ENCODE peak calls at places on chromosomes 3 and 15, in four cellular contexts. One of them, this sample, is unnamed.

GRCh38 chr15:78264304-78265136 is at the start of gene DNAJA4:
- DNase-seq in neural progenitor cell: peak; percentile 17
- DNase-seq in GM23338: peak; percentile 76
- DNase-seq in HCT116: no peak
- DNase-seq in this sample: no peak

GRCh38 chr3:126315083-126315658 is 42.0 kb downstream of the KLF15 start:
- DNase-seq in HCT116: no peak
- DNase-seq in GM23338: no peak
- DNase-seq in neural progenitor cell: no peak
- DNase-seq in this sample: no peak

GRCh38 chr3:46918634-46919033 is 41.1 kb downstream of the PTH1R start:
- DNase-seq in GM23338: no peak
- DNase-seq in neural progenitor cell: no peak
- DNase-seq in HCT116: no peak
- DNase-seq in this sample: no peak

GRCh38 chr3:141828487-141829284 is 47.8 kb upstream of the ATP1B3 start:
- DNase-seq in HCT116: no peak
- DNase-seq in GM23338: no peak
- DNase-seq in neural progenitor cell: peak; percentile 27
- DNase-seq in this sample: no peak

GRCh38 chr3:152192050-152192449 is 76.7 kb upstream of the MBNL1 start:
- DNase-seq in GM23338: no peak
- DNase-seq in neural progenitor cell: no peak
- DNase-seq in HCT116: no peak
- DNase-seq in this sample: no peak

GRCh38 chr15:58165661-58166060 is 27.5 kb downstream of the AQP9 start:
- DNase-seq in HCT116: no peak
- DNase-seq in neural progenitor cell: no peak
- DNase-seq in GM23338: no peak
- DNase-seq in this sample: no peak

GRCh38 chr15:88727439-88727838 is 75.8 kb upstream of the ACAN start:
- DNase-seq in GM23338: no peak
- DNase-seq in HCT116: no peak
- DNase-seq in neural progenitor cell: no peak
- DNase-seq in this sample: no peak

GRCh38 chr15:64865998-64866520 is 24.3 kb downstream of the PLEKHO2 start:
- DNase-seq in HCT116: no peak
- DNase-seq in GM23338: peak; percentile 82
- DNase-seq in neural progenitor cell: peak; percentile 46
- DNase-seq in this sample: no peak

GRCh38 chr15:71448688-71449114 is 333.4 kb downstream of the THSD4 start:
- DNase-seq in neural progenitor cell: peak; percentile 71
- DNase-seq in GM23338: peak; percentile 79
- DNase-seq in HCT116: peak; percentile 56
- DNase-seq in this sample: peak; percentile 45

GRCh38 chr3:118782755-118783202 is 251.9 kb downstream of the IGSF11 start:
- DNase-seq in HCT116: peak; percentile 34
- DNase-seq in GM23338: no peak
- DNase-seq in neural progenitor cell: no peak
- DNase-seq in this sample: no peak

GRCh38 chr3:196661400-196661799 is 21.9 kb downstream of the NRROS start:
- DNase-seq in neural progenitor cell: no peak
- DNase-seq in GM23338: no peak
- DNase-seq in HCT116: no peak
- DNase-seq in this sample: no peak

GRCh38 chr15:47691896-47692295 is 25.4 kb upstream of the SEMA6D start:
- DNase-seq in neural progenitor cell: no peak
- DNase-seq in HCT116: no peak
- DNase-seq in GM23338: no peak
- DNase-seq in this sample: no peak

GRCh38 chr15:49038382-49038781 is 7.9 kb downstream of the SECISBP2L start:
- DNase-seq in HCT116: no peak
- DNase-seq in GM23338: no peak
- DNase-seq in neural progenitor cell: no peak
- DNase-seq in this sample: no peak

GRCh38 chr15:68271854-68272471 is 5.6 kb upstream of the FEM1B start:
- DNase-seq in neural progenitor cell: peak; percentile 31
- DNase-seq in HCT116: peak; percentile 80
- DNase-seq in GM23338: peak; percentile 30
- DNase-seq in this sample: no peak

GRCh38 chr3:143348486-143349327 is 229.1 kb downstream of the CHST2 start:
- DNase-seq in neural progenitor cell: peak; percentile 13
- DNase-seq in HCT116: no peak
- DNase-seq in GM23338: no peak
- DNase-seq in this sample: peak; percentile 30

GRCh38 chr15:98518823-98519561 is 129.3 kb upstream of the IGF1R start:
- DNase-seq in GM23338: peak; percentile 94
- DNase-seq in HCT116: peak; percentile 54
- DNase-seq in neural progenitor cell: peak; percentile 90
- DNase-seq in this sample: peak; percentile 73

GRCh38 chr3:136042608-136043221 is 77.2 kb downstream of the PPP2R3A start:
- DNase-seq in HCT116: peak; percentile 37
- DNase-seq in GM23338: peak; percentile 86
- DNase-seq in neural progenitor cell: peak; percentile 63
- DNase-seq in this sample: peak; percentile 57

GRCh38 chr15:100879046-100879445 is 585 bp upstream of the ALDH1A3 start:
- DNase-seq in neural progenitor cell: peak; percentile 65
- DNase-seq in HCT116: no peak
- DNase-seq in GM23338: peak; percentile 55
- DNase-seq in this sample: no peak

GRCh38 chr3:45647148-45647619 is 42.0 kb upstream of the SACM1L start:
- DNase-seq in HCT116: no peak
- DNase-seq in neural progenitor cell: no peak
- DNase-seq in GM23338: no peak
- DNase-seq in this sample: no peak

GRCh38 chr3:69774029-69774428 is 34.8 kb downstream of the MITF start:
- DNase-seq in HCT116: no peak
- DNase-seq in GM23338: no peak
- DNase-seq in neural progenitor cell: no peak
- DNase-seq in this sample: no peak

GRCh38 chr3:108393128-108393900 is 97.0 kb downstream of the HHLA2 start:
- DNase-seq in HCT116: no peak
- DNase-seq in GM23338: no peak
- DNase-seq in neural progenitor cell: no peak
- DNase-seq in this sample: no peak

GRCh38 chr15:80445300-80446041 is 41.3 kb downstream of the ARNT2 start:
- DNase-seq in GM23338: no peak
- DNase-seq in HCT116: no peak
- DNase-seq in neural progenitor cell: no peak
- DNase-seq in this sample: no peak

GRCh38 chr15:90959894-90960293 is 5.2 kb downstream of the RCCD1 start:
- DNase-seq in neural progenitor cell: no peak
- DNase-seq in GM23338: no peak
- DNase-seq in HCT116: no peak
- DNase-seq in this sample: no peak

GRCh38 chr15:74010929-74011540 is 16.5 kb downstream of the PML start:
- DNase-seq in neural progenitor cell: no peak
- DNase-seq in HCT116: no peak
- DNase-seq in GM23338: no peak
- DNase-seq in this sample: no peak

GRCh38 chr15:74006774-74007639 is 12.5 kb downstream of the PML start:
- DNase-seq in neural progenitor cell: no peak
- DNase-seq in HCT116: no peak
- DNase-seq in GM23338: no peak
- DNase-seq in this sample: no peak

GRCh38 chr15:74011610-74012009 is 17.1 kb downstream of the PML start:
- DNase-seq in neural progenitor cell: no peak
- DNase-seq in HCT116: no peak
- DNase-seq in GM23338: no peak
- DNase-seq in this sample: no peak

GRCh38 chr15:74008901-74009300 is 14.4 kb downstream of the PML start:
- DNase-seq in GM23338: no peak
- DNase-seq in HCT116: no peak
- DNase-seq in neural progenitor cell: no peak
- DNase-seq in this sample: no peak

DNA sequence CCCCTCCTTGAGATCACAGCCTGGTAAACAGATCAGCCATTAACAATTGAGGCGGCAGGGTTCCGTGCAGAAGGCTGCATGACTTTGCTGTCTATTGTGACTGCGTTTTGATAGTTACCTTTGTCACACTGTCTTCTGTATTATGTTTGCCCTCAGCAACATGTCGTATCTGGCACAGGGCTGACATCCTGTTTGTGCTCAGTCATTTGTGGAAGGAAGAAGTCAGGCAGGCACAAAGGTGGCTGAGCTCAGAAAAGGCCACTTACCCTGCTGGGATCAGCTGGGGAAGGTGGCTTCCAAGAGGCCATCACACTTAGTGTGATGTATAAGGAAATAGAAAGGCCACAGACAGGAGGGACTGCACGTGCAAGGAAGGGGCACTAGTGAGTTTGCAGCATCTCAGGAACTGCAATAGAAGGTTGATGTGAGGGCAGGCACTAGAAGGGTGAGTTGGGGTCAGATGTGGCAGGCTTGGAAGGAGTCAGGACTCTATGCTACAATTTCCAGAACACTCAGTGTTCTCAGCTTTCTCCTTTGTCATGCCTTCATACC is 13.4 kb downstream of the PML start:
- DNase-seq in neural progenitor cell: no peak
- DNase-seq in GM23338: no peak
- DNase-seq in HCT116: no peak
- DNase-seq in this sample: no peak
- H3K27ac ChIP-seq in neural progenitor cell: no peak overlapping the region
- H3K27ac ChIP-seq in GM23338: no peak overlapping the region
- H3K27ac ChIP-seq in HCT116: no peak overlapping the region
- H3K27ac ChIP-seq in this sample: no peak overlapping the region

GRCh38 chr3:5442106-5442785 is 254.7 kb downstream of the EDEM1 start:
- DNase-seq in GM23338: no peak
- DNase-seq in HCT116: no peak
- DNase-seq in neural progenitor cell: no peak
- DNase-seq in this sample: no peak
- TF ChIP-seq EZH2phosphoT487 in GM23338: no peak
- TF ChIP-seq EZH2phosphoT487 in HCT116: no peak
- TF ChIP-seq EZH2phosphoT487 in neural progenitor cell: no peak
- TF ChIP-seq EZH2phosphoT487 in this sample: no peak

GRCh38 chr3:187207624-187208023 is 10.3 kb downstream of the RTP1 start:
- DNase-seq in GM23338: no peak
- DNase-seq in neural progenitor cell: no peak
- DNase-seq in HCT116: no peak
- DNase-seq in this sample: no peak
- H3K27ac ChIP-seq in GM23338: no peak overlapping the region
- H3K27ac ChIP-seq in neural progenitor cell: no peak overlapping the region
- H3K27ac ChIP-seq in HCT116: no peak overlapping the region
- H3K27ac ChIP-seq in this sample: no peak overlapping the region

GRCh38 chr15:44763187-44763586 is 26.9 kb downstream of the TRIM69 start:
- DNase-seq in neural progenitor cell: no peak
- DNase-seq in GM23338: no peak
- DNase-seq in HCT116: no peak
- DNase-seq in this sample: no peak
- TF ChIP-seq EZH2phosphoT487 in neural progenitor cell: no peak
- TF ChIP-seq EZH2phosphoT487 in GM23338: no peak
- TF ChIP-seq EZH2phosphoT487 in HCT116: no peak
- TF ChIP-seq EZH2phosphoT487 in this sample: no peak

DNA sequence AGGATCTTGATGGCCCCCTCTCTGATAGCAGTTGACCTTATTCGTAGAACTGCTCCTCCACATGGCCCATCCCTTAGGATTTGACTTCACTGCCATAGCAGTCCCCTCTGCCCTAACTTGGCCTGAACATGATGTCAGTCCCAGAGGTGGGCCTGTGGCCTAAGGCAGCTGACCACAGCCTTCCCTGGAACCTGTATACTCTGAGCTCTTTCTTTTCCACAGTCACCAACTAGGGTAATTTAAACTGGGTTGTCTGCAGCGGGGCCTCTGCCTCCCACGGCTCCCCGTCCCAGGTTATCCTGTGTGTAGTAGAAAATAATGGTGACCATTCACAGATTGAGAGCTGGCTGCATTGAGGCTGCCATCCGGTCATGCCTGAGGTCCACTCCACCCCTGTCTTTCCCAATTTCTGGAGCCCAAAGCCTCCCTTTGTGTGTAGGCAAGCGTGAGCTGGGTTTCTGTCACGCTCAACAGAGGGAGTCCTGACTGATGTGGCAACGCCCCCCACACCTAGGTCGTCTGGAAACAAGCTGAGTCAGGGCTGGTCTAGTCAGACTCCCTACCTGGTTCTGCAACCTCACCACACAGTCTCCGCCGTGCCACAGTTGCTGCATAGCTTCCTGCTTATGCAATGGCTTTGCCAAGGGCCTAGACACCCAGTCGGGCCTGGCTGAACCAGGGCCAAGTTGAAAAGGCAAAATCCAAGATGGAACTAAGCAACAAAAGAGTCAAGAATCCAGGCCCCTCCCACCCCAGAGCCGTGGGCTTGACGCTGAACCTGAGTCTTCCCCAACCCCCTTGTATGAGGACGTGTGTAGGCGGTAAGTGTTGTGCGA is 284.5 kb downstream of the XXYLT1 start:
- DNase-seq in HCT116: no peak
- DNase-seq in neural progenitor cell: no peak
- DNase-seq in GM23338: no peak
- DNase-seq in this sample: no peak
- H3K27ac ChIP-seq in HCT116: no peak overlapping the region
- H3K27ac ChIP-seq in neural progenitor cell: no peak overlapping the region
- H3K27ac ChIP-seq in GM23338: no peak overlapping the region
- H3K27ac ChIP-seq in this sample: no peak overlapping the region

GRCh38 chr3:178277605-178278004 is 258.6 kb upstream of the KCNMB2 start:
- DNase-seq in GM23338: no peak
- DNase-seq in neural progenitor cell: no peak
- DNase-seq in HCT116: no peak
- DNase-seq in this sample: no peak

GRCh38 chr3:178271740-178272387 is 264.4 kb upstream of the KCNMB2 start:
- DNase-seq in HCT116: no peak
- DNase-seq in GM23338: no peak
- DNase-seq in neural progenitor cell: no peak
- DNase-seq in this sample: no peak

GRCh38 chr3:178274711-178275110 is 261.5 kb upstream of the KCNMB2 start:
- DNase-seq in HCT116: no peak
- DNase-seq in neural progenitor cell: no peak
- DNase-seq in GM23338: no peak
- DNase-seq in this sample: no peak

GRCh38 chr3:178275311-178275710 is 260.9 kb upstream of the KCNMB2 start:
- DNase-seq in HCT116: no peak
- DNase-seq in GM23338: no peak
- DNase-seq in neural progenitor cell: no peak
- DNase-seq in this sample: no peak

GRCh38 chr3:178275793-178276192 is 260.4 kb upstream of the KCNMB2 start:
- DNase-seq in HCT116: no peak
- DNase-seq in GM23338: no peak
- DNase-seq in neural progenitor cell: no peak
- DNase-seq in this sample: no peak
- TF ChIP-seq EZH2phosphoT487 in HCT116: no peak
- TF ChIP-seq EZH2phosphoT487 in GM23338: no peak
- TF ChIP-seq EZH2phosphoT487 in neural progenitor cell: no peak
- TF ChIP-seq EZH2phosphoT487 in this sample: no peak

GRCh38 chr3:129441782-129442181 is 1.8 kb downstream of the IFT122 start:
- DNase-seq in HCT116: no peak
- DNase-seq in GM23338: no peak
- DNase-seq in neural progenitor cell: no peak
- DNase-seq in this sample: no peak

GRCh38 chr3:129440648-129441190 is 695 bp downstream of the IFT122 start:
- DNase-seq in neural progenitor cell: no peak
- DNase-seq in HCT116: no peak
- DNase-seq in GM23338: no peak
- DNase-seq in this sample: peak; percentile 27

GRCh38 chr3:129442486-129442885 is 2.5 kb downstream of the IFT122 start:
- DNase-seq in GM23338: no peak
- DNase-seq in HCT116: no peak
- DNase-seq in neural progenitor cell: no peak
- DNase-seq in this sample: no peak

GRCh38 chr3:129439817-129440647 is at the start of the genes IFT122 and MBD4:
- DNase-seq in neural progenitor cell: peak; percentile 100
- DNase-seq in GM23338: peak; percentile 99
- DNase-seq in HCT116: peak; percentile 98
- DNase-seq in this sample: peak; percentile 100

GRCh38 chr3:129441215-129441614 is 1.2 kb downstream of the IFT122 start:
- DNase-seq in HCT116: no peak
- DNase-seq in GM23338: no peak
- DNase-seq in neural progenitor cell: no peak
- DNase-seq in this sample: no peak
- H3K27ac ChIP-seq in HCT116: peak overlapping the region; percentile 85
- H3K27ac ChIP-seq in GM23338: no peak overlapping the region
- H3K27ac ChIP-seq in neural progenitor cell: no peak overlapping the region
- H3K27ac ChIP-seq in this sample: peak overlapping the region; percentile 92

This sample was measured in MM.1S.